ENCODE peak calls at places on chromosomes 3 and 15, in eight cellular contexts. P is memory B cell; W is mucosa of descending colon; X is T-cell; K is stimulated activated naive CD8-positive, alpha-beta T cell treated with anti-CD3 and anti-CD28 coated beads, Interleukin-15, Interleukin-2, amounts not matched to agents 100 U/mL and 50 U/mL, for 24 hours; D is HepG2; Y is left lung; L is T-helper 17 cell. Z is an unnamed sample.

GRCh38 chr15:42608110-42608531 is 32.7 kb downstream of the STARD9 start:
- ATAC-seq in P (peak), W (peak), X (peak), K (peak), D (no peak), Y (peak), L (peak), Z (peak)

GRCh38 chr3:108209579-108209978 is 12.6 kb downstream of the IFT57 start:
- ATAC-seq in P (no peak), W (no peak), X (no peak), K (no peak), D (no peak), Y (no peak), L (no peak), Z (no peak)

GRCh38 chr3:71087109-71088018 is 496.2 kb downstream of the FOXP1 start:
- ATAC-seq in P (peak), W (peak), X (peak), K (peak), D (peak), Y (no peak), L (peak), Z (no peak)

GRCh38 chr3:172293093-172293492 is 155.2 kb downstream of the GHSR start:
- ATAC-seq in P (no peak), W (no peak), X (no peak), K (no peak), D (no peak), Y (no peak), L (no peak), Z (no peak)

GRCh38 chr15:89812126-89812846 is 2.4 kb downstream of the ANPEP start:
- ATAC-seq in P (no peak), W (peak), X (no peak), K (no peak), D (peak), Y (peak), L (no peak), Z (peak)

GRCh38 chr3:13079051-13079450 is 5.8 kb upstream of the IQSEC1 start:
- ATAC-seq in P (no peak), W (no peak), X (no peak), K (no peak), D (no peak), Y (no peak), L (no peak), Z (no peak)

GRCh38 chr3:52052831-52053306 is 3.5 kb downstream of the DUSP7 start:
- ATAC-seq in P (no peak), W (peak), X (no peak), K (no peak), D (peak), Y (peak), L (no peak), Z (peak)

GRCh38 chr3:114902691-114903101 is 244.4 kb downstream of the ZBTB20 start:
- ATAC-seq in P (no peak), W (peak), X (no peak), K (no peak), D (peak), Y (no peak), L (no peak), Z (no peak)

GRCh38 chr15:81265256-81265943 is 58.5 kb downstream of the STARD5 start:
- ATAC-seq in P (peak), W (no peak), X (no peak), K (no peak), D (peak), Y (peak), L (no peak), Z (peak)

GRCh38 chr3:43706342-43706741 is 15.6 kb downstream of the ABHD5 start:
- ATAC-seq in P (no peak), W (no peak), X (no peak), K (no peak), D (no peak), Y (no peak), L (no peak), Z (no peak)

GRCh38 chr3:170711786-170712185 is 125.9 kb upstream of the SLC7A14 start:
- ATAC-seq in P (no peak), W (no peak), X (no peak), K (no peak), D (no peak), Y (no peak), L (no peak), Z (no peak)

GRCh38 chr15:92100751-92101150 is 247.2 kb downstream of the SLCO3A1 start:
- ATAC-seq in P (no peak), W (no peak), X (no peak), K (no peak), D (no peak), Y (no peak), L (no peak), Z (no peak)

GRCh38 chr3:23343509-23343908 is 140.4 kb downstream of the UBE2E2 start:
- ATAC-seq in P (no peak), W (no peak), X (no peak), K (no peak), D (no peak), Y (no peak), L (no peak), Z (no peak)

GRCh38 chr3:177676148-177676547 is 478.9 kb upstream of the TBL1XR1 start:
- ATAC-seq in P (no peak), W (no peak), X (no peak), K (no peak), D (no peak), Y (no peak), L (no peak), Z (no peak)

GRCh38 chr3:38800511-38800910 is 15.5 kb downstream of the SCN10A start:
- ATAC-seq in P (no peak), W (no peak), X (no peak), K (no peak), D (no peak), Y (no peak), L (no peak), Z (no peak)